ENCODE peak calls at places on chromosomes 7 and 10, in ten cellular contexts. One of them, this sample, is unnamed.

GRCh38 chr10:11758527-11759236 is 16.5 kb downstream of the ECHDC3 start:
- DNase-seq in transverse colon: no peak
- DNase-seq in type B pancreatic cell: no peak
- DNase-seq in mucosa of descending colon: no peak
- DNase-seq in AG09319: no peak
- DNase-seq in right lobe of liver: no peak
- DNase-seq in body of pancreas: no peak
- DNase-seq in lower leg skin: peak
- DNase-seq in Panc1: no peak
- DNase-seq in brain microvascular endothelial cell: no peak
- DNase-seq in this sample: no peak

GRCh38 chr10:43440782-43441134 is 3.8 kb downstream of the ZNF487 start:
- DNase-seq in transverse colon: no peak
- DNase-seq in type B pancreatic cell: no peak
- DNase-seq in mucosa of descending colon: no peak
- DNase-seq in AG09319: no peak
- DNase-seq in right lobe of liver: no peak
- DNase-seq in body of pancreas: no peak
- DNase-seq in lower leg skin: no peak
- DNase-seq in Panc1: no peak
- DNase-seq in brain microvascular endothelial cell: no peak
- DNase-seq in this sample: no peak

GRCh38 chr10:12484945-12485805 is 135.8 kb downstream of the CAMK1D start:
- DNase-seq in transverse colon: peak
- DNase-seq in type B pancreatic cell: no peak
- DNase-seq in mucosa of descending colon: peak
- DNase-seq in AG09319: no peak
- DNase-seq in right lobe of liver: no peak
- DNase-seq in body of pancreas: peak
- DNase-seq in lower leg skin: no peak
- DNase-seq in Panc1: no peak
- DNase-seq in brain microvascular endothelial cell: peak
- DNase-seq in this sample: no peak

GRCh38 chr10:28841625-28842024 is 164.3 kb downstream of the BAMBI start:
- DNase-seq in transverse colon: no peak
- DNase-seq in type B pancreatic cell: no peak
- DNase-seq in mucosa of descending colon: no peak
- DNase-seq in AG09319: no peak
- DNase-seq in right lobe of liver: no peak
- DNase-seq in body of pancreas: no peak
- DNase-seq in lower leg skin: no peak
- DNase-seq in Panc1: no peak
- DNase-seq in brain microvascular endothelial cell: peak
- DNase-seq in this sample: no peak

GRCh38 chr7:47085491-47086275 is 496.2 kb downstream of the TNS3 start:
- DNase-seq in transverse colon: no peak
- DNase-seq in type B pancreatic cell: no peak
- DNase-seq in mucosa of descending colon: no peak
- DNase-seq in AG09319: no peak
- DNase-seq in right lobe of liver: no peak
- DNase-seq in body of pancreas: no peak
- DNase-seq in lower leg skin: no peak
- DNase-seq in Panc1: no peak
- DNase-seq in brain microvascular endothelial cell: no peak
- DNase-seq in this sample: no peak

GRCh38 chr10:89646833-89647570 is 2.0 kb upstream of the PANK1 start:
- DNase-seq in transverse colon: no peak
- DNase-seq in type B pancreatic cell: no peak
- DNase-seq in mucosa of descending colon: no peak
- DNase-seq in AG09319: no peak
- DNase-seq in right lobe of liver: no peak
- DNase-seq in body of pancreas: no peak
- DNase-seq in lower leg skin: no peak
- DNase-seq in Panc1: no peak
- DNase-seq in brain microvascular endothelial cell: no peak
- DNase-seq in this sample: no peak

GRCh38 chr7:96238976-96239766 is 82.7 kb downstream of the SLC25A13 start:
- DNase-seq in transverse colon: no peak
- DNase-seq in type B pancreatic cell: no peak
- DNase-seq in mucosa of descending colon: no peak
- DNase-seq in AG09319: no peak
- DNase-seq in right lobe of liver: no peak
- DNase-seq in body of pancreas: no peak
- DNase-seq in lower leg skin: no peak
- DNase-seq in Panc1: no peak
- DNase-seq in brain microvascular endothelial cell: peak
- DNase-seq in this sample: no peak

GRCh38 chr10:53598914-53599313 is 826.3 kb upstream of the MBL2 start:
- DNase-seq in transverse colon: no peak
- DNase-seq in type B pancreatic cell: no peak
- DNase-seq in mucosa of descending colon: no peak
- DNase-seq in AG09319: no peak
- DNase-seq in right lobe of liver: no peak
- DNase-seq in body of pancreas: no peak
- DNase-seq in lower leg skin: no peak
- DNase-seq in Panc1: no peak
- DNase-seq in brain microvascular endothelial cell: no peak
- DNase-seq in this sample: no peak

GRCh38 chr10:95841711-95842498 is 65.9 kb upstream of the CC2D2B start:
- DNase-seq in transverse colon: peak
- DNase-seq in type B pancreatic cell: no peak
- DNase-seq in mucosa of descending colon: no peak
- DNase-seq in AG09319: peak
- DNase-seq in right lobe of liver: no peak
- DNase-seq in body of pancreas: peak
- DNase-seq in lower leg skin: no peak
- DNase-seq in Panc1: no peak
- DNase-seq in brain microvascular endothelial cell: peak
- DNase-seq in this sample: no peak

GRCh38 chr10:70985824-70986336 is 97.5 kb upstream of the PCBD1 start:
- DNase-seq in transverse colon: peak
- DNase-seq in type B pancreatic cell: no peak
- DNase-seq in mucosa of descending colon: peak
- DNase-seq in AG09319: no peak
- DNase-seq in right lobe of liver: no peak
- DNase-seq in body of pancreas: no peak
- DNase-seq in lower leg skin: no peak
- DNase-seq in Panc1: no peak
- DNase-seq in brain microvascular endothelial cell: no peak
- DNase-seq in this sample: no peak

GRCh38 chr10:117132751-117133231 is 5.3 kb downstream of the VAX1 start:
- DNase-seq in transverse colon: no peak
- DNase-seq in type B pancreatic cell: peak
- DNase-seq in mucosa of descending colon: no peak
- DNase-seq in AG09319: no peak
- DNase-seq in right lobe of liver: no peak
- DNase-seq in body of pancreas: no peak
- DNase-seq in lower leg skin: no peak
- DNase-seq in Panc1: no peak
- DNase-seq in brain microvascular endothelial cell: no peak
- DNase-seq in this sample: peak

GRCh38 chr7:78191475-78192079 is 393.0 kb downstream of the PHTF2 start:
- DNase-seq in transverse colon: no peak
- DNase-seq in type B pancreatic cell: no peak
- DNase-seq in mucosa of descending colon: no peak
- DNase-seq in AG09319: no peak
- DNase-seq in right lobe of liver: no peak
- DNase-seq in body of pancreas: no peak
- DNase-seq in lower leg skin: no peak
- DNase-seq in Panc1: no peak
- DNase-seq in brain microvascular endothelial cell: no peak
- DNase-seq in this sample: no peak

GRCh38 chr7:17298840-17299476 is 506 bp downstream of the AHR start:
- DNase-seq in transverse colon: peak
- DNase-seq in type B pancreatic cell: peak
- DNase-seq in mucosa of descending colon: peak
- DNase-seq in AG09319: no peak
- DNase-seq in right lobe of liver: peak
- DNase-seq in body of pancreas: peak
- DNase-seq in lower leg skin: peak
- DNase-seq in Panc1: no peak
- DNase-seq in brain microvascular endothelial cell: no peak
- DNase-seq in this sample: peak

GRCh38 chr10:67976292-67977245 is 92.1 kb downstream of the SIRT1 start:
- DNase-seq in transverse colon: no peak
- DNase-seq in type B pancreatic cell: no peak
- DNase-seq in mucosa of descending colon: no peak
- DNase-seq in AG09319: no peak
- DNase-seq in right lobe of liver: peak
- DNase-seq in body of pancreas: peak
- DNase-seq in lower leg skin: no peak
- DNase-seq in Panc1: no peak
- DNase-seq in brain microvascular endothelial cell: no peak
- DNase-seq in this sample: no peak

GRCh38 chr10:67978749-67979148 is 94.3 kb downstream of the SIRT1 start:
- DNase-seq in transverse colon: no peak
- DNase-seq in type B pancreatic cell: no peak
- DNase-seq in mucosa of descending colon: no peak
- DNase-seq in AG09319: no peak
- DNase-seq in right lobe of liver: no peak
- DNase-seq in body of pancreas: no peak
- DNase-seq in lower leg skin: no peak
- DNase-seq in Panc1: no peak
- DNase-seq in brain microvascular endothelial cell: no peak
- DNase-seq in this sample: no peak

GRCh38 chr10:67971311-67971710 is 86.9 kb downstream of the SIRT1 start:
- DNase-seq in transverse colon: no peak
- DNase-seq in type B pancreatic cell: no peak
- DNase-seq in mucosa of descending colon: no peak
- DNase-seq in AG09319: no peak
- DNase-seq in right lobe of liver: no peak
- DNase-seq in body of pancreas: no peak
- DNase-seq in lower leg skin: no peak
- DNase-seq in Panc1: no peak
- DNase-seq in brain microvascular endothelial cell: no peak
- DNase-seq in this sample: no peak

DNA sequence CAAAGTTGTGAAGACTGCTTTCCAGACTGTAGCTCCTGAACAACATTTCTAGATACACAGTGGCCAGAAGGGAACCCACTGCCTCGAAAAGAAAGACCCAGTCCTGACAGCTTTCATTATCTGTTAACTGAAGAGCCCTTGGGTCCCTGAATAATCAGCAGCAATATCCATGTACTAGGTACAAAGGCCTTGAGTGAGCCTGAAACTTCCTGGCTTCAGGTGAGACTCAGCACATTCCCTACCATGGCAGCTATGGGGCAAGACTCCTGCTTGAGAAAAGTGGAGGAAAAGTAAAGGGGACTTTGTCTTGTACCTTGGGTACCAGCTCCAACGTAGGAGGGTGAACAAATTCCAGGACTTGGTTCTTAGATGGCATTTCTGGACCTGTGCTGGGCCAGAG is 92.8 kb downstream of the SIRT1 start:
- DNase-seq in transverse colon: no peak
- DNase-seq in type B pancreatic cell: no peak
- DNase-seq in mucosa of descending colon: no peak
- DNase-seq in AG09319: no peak
- DNase-seq in right lobe of liver: no peak
- DNase-seq in body of pancreas: no peak
- DNase-seq in lower leg skin: no peak
- DNase-seq in Panc1: no peak
- DNase-seq in brain microvascular endothelial cell: no peak
- DNase-seq in this sample: no peak
- TF ChIP-seq CTCF in transverse colon: no peak
- TF ChIP-seq CTCF in type B pancreatic cell: no peak
- TF ChIP-seq CTCF in mucosa of descending colon: no peak
- TF ChIP-seq CTCF in AG09319: no peak
- TF ChIP-seq CTCF in right lobe of liver: no peak
- TF ChIP-seq CTCF in body of pancreas: no peak
- TF ChIP-seq CTCF in lower leg skin: no peak
- TF ChIP-seq CTCF in Panc1: no peak
- TF ChIP-seq CTCF in brain microvascular endothelial cell: no peak
- TF ChIP-seq CTCF in this sample: no peak

GRCh38 chr7:2804227-2804763 is 39.8 kb downstream of the GNA12 start:
- DNase-seq in transverse colon: peak
- DNase-seq in type B pancreatic cell: peak
- DNase-seq in mucosa of descending colon: no peak
- DNase-seq in AG09319: no peak
- DNase-seq in right lobe of liver: no peak
- DNase-seq in body of pancreas: no peak
- DNase-seq in lower leg skin: peak
- DNase-seq in Panc1: no peak
- DNase-seq in brain microvascular endothelial cell: no peak
- DNase-seq in this sample: no peak
- TF ChIP-seq CTCF in transverse colon: no peak
- TF ChIP-seq CTCF in type B pancreatic cell: no peak
- TF ChIP-seq CTCF in mucosa of descending colon: no peak
- TF ChIP-seq CTCF in AG09319: no peak
- TF ChIP-seq CTCF in right lobe of liver: no peak
- TF ChIP-seq CTCF in body of pancreas: no peak
- TF ChIP-seq CTCF in lower leg skin: no peak
- TF ChIP-seq CTCF in Panc1: no peak
- TF ChIP-seq CTCF in brain microvascular endothelial cell: peak
- TF ChIP-seq CTCF in this sample: no peak

GRCh38 chr7:41045556-41046123 is 657.2 kb downstream of the INHBA start:
- DNase-seq in transverse colon: peak
- DNase-seq in type B pancreatic cell: no peak
- DNase-seq in mucosa of descending colon: peak
- DNase-seq in AG09319: no peak
- DNase-seq in right lobe of liver: peak
- DNase-seq in body of pancreas: peak
- DNase-seq in lower leg skin: no peak
- DNase-seq in Panc1: peak
- DNase-seq in brain microvascular endothelial cell: no peak
- DNase-seq in this sample: no peak
- TF ChIP-seq CTCF in transverse colon: no peak
- TF ChIP-seq CTCF in type B pancreatic cell: no peak
- TF ChIP-seq CTCF in mucosa of descending colon: no peak
- TF ChIP-seq CTCF in AG09319: no peak
- TF ChIP-seq CTCF in right lobe of liver: peak
- TF ChIP-seq CTCF in body of pancreas: peak
- TF ChIP-seq CTCF in lower leg skin: no peak
- TF ChIP-seq CTCF in Panc1: peak
- TF ChIP-seq CTCF in brain microvascular endothelial cell: peak
- TF ChIP-seq CTCF in this sample: peak

DNA sequence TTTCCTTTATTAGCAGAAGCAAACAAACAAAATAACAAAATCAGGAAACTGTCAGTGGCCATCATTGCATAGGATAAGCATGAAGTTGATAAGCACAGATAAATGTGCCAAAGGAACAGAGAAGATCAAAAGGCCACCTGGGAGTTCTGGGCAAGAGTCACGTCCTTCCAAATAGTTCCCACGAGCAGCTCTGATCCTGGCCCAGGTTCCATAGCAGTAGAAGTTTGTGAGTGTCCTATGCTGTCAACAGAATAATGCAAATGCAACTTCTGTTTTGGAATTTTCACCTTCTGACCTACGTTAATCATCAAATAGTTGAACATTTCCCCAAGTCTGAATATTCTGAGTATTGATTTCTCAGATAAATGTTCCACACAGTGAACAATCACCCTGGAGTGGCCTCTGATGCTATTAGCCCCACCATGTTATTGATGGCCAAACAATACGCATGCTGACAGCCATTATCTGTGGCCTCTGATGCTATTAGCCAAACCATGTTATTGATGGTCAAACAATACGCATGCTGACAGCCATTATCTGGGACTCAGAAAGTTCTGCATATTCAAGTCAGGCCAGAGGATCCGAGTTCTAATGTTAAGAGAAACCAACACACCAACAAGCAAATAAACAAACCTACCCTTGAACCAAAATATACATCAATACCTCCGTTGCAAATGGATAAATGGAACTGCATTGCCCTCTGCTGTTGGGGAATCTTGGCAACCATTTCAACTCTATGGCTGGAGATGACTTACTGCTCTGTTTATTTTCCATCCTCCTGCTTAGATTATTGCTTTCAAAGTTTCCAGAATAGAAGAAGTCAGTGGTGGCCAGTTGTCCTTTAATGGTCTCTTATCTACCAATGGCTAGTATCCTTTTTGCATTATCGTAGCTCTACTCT is 63.3 kb downstream of the MRC1 start:
- DNase-seq in transverse colon: peak
- DNase-seq in type B pancreatic cell: no peak
- DNase-seq in mucosa of descending colon: no peak
- DNase-seq in AG09319: no peak
- DNase-seq in right lobe of liver: no peak
- DNase-seq in body of pancreas: no peak
- DNase-seq in lower leg skin: no peak
- DNase-seq in Panc1: peak
- DNase-seq in brain microvascular endothelial cell: peak
- DNase-seq in this sample: no peak
- TF ChIP-seq CTCF in transverse colon: peak
- TF ChIP-seq CTCF in type B pancreatic cell: peak
- TF ChIP-seq CTCF in mucosa of descending colon: no peak
- TF ChIP-seq CTCF in AG09319: peak
- TF ChIP-seq CTCF in right lobe of liver: peak
- TF ChIP-seq CTCF in body of pancreas: peak
- TF ChIP-seq CTCF in lower leg skin: no peak
- TF ChIP-seq CTCF in Panc1: peak
- TF ChIP-seq CTCF in brain microvascular endothelial cell: peak
- TF ChIP-seq CTCF in this sample: peak

This sample was measured in osteocyte.